ENCODE peak calls at places on chromosomes 2 and 18, in seven cellular contexts. One of them, this sample, is unnamed.

GRCh38 chr2:181364492-181365175 is 92.6 kb upstream of the ITGA4 start:
- DNase-seq in adrenal gland: no peak
- DNase-seq in PC-3: no peak
- DNase-seq in right lobe of liver: no peak
- DNase-seq in IMR-90: no peak
- DNase-seq in neural progenitor cell: no peak
- DNase-seq in CD4-positive, alpha-beta memory T cell: no peak
- DNase-seq in this sample: no peak

GRCh38 chr2:207227749-207228145 is 62.0 kb upstream of the KLF7 start:
- DNase-seq in CD4-positive, alpha-beta memory T cell: no peak
- DNase-seq in neural progenitor cell: no peak
- DNase-seq in PC-3: no peak
- DNase-seq in right lobe of liver: no peak
- DNase-seq in adrenal gland: no peak
- DNase-seq in IMR-90: no peak
- DNase-seq in this sample: no peak

GRCh38 chr2:83003555-83003954 is 1455.5 kb downstream of the SUCLG1 start:
- DNase-seq in IMR-90: no peak
- DNase-seq in CD4-positive, alpha-beta memory T cell: no peak
- DNase-seq in PC-3: no peak
- DNase-seq in neural progenitor cell: no peak
- DNase-seq in right lobe of liver: no peak
- DNase-seq in adrenal gland: no peak
- DNase-seq in this sample: no peak

GRCh38 chr2:81523344-81523743 is 1218.8 kb upstream of the LRRTM1 start:
- DNase-seq in right lobe of liver: no peak
- DNase-seq in IMR-90: no peak
- DNase-seq in adrenal gland: no peak
- DNase-seq in PC-3: no peak
- DNase-seq in neural progenitor cell: no peak
- DNase-seq in CD4-positive, alpha-beta memory T cell: no peak
- DNase-seq in this sample: peak; percentile 53

GRCh38 chr18:13137041-13137938 is 81.3 kb upstream of the LDLRAD4 start:
- DNase-seq in CD4-positive, alpha-beta memory T cell: peak; percentile 46
- DNase-seq in IMR-90: no peak
- DNase-seq in adrenal gland: peak; percentile 25
- DNase-seq in PC-3: no peak
- DNase-seq in neural progenitor cell: peak; percentile 21
- DNase-seq in right lobe of liver: peak; percentile 59
- DNase-seq in this sample: no peak

GRCh38 chr2:118061135-118061955 is 26.9 kb upstream of the INSIG2 start:
- DNase-seq in neural progenitor cell: peak; percentile 50
- DNase-seq in right lobe of liver: no peak
- DNase-seq in PC-3: peak; percentile 78
- DNase-seq in IMR-90: peak; percentile 12
- DNase-seq in adrenal gland: no peak
- DNase-seq in CD4-positive, alpha-beta memory T cell: no peak
- DNase-seq in this sample: peak; percentile 66

GRCh38 chr2:96163768-96164429 is 18.7 kb upstream of the DUSP2 start:
- DNase-seq in right lobe of liver: no peak
- DNase-seq in neural progenitor cell: no peak
- DNase-seq in CD4-positive, alpha-beta memory T cell: peak; percentile 57
- DNase-seq in IMR-90: no peak
- DNase-seq in adrenal gland: no peak
- DNase-seq in PC-3: no peak
- DNase-seq in this sample: no peak

GRCh38 chr2:165903406-165903805 is 50.2 kb downstream of the TTC21B start:
- DNase-seq in right lobe of liver: no peak
- DNase-seq in CD4-positive, alpha-beta memory T cell: no peak
- DNase-seq in PC-3: no peak
- DNase-seq in neural progenitor cell: no peak
- DNase-seq in IMR-90: no peak
- DNase-seq in adrenal gland: no peak
- DNase-seq in this sample: no peak

GRCh38 chr2:23568257-23569190 is 183.5 kb downstream of the KLHL29 start:
- DNase-seq in CD4-positive, alpha-beta memory T cell: no peak
- DNase-seq in PC-3: peak; percentile 4
- DNase-seq in IMR-90: no peak
- DNase-seq in neural progenitor cell: no peak
- DNase-seq in adrenal gland: no peak
- DNase-seq in right lobe of liver: no peak
- DNase-seq in this sample: no peak

GRCh38 chr18:50748243-50749229 is 71.3 kb downstream of the MRO start:
- DNase-seq in PC-3: no peak
- DNase-seq in neural progenitor cell: peak; percentile 82
- DNase-seq in IMR-90: no peak
- DNase-seq in adrenal gland: no peak
- DNase-seq in right lobe of liver: peak; percentile 30
- DNase-seq in CD4-positive, alpha-beta memory T cell: no peak
- DNase-seq in this sample: peak; percentile 91

GRCh38 chr2:198731842-198732421 is 725.8 kb downstream of the SATB2 start:
- DNase-seq in PC-3: no peak
- DNase-seq in IMR-90: no peak
- DNase-seq in right lobe of liver: no peak
- DNase-seq in CD4-positive, alpha-beta memory T cell: no peak
- DNase-seq in neural progenitor cell: no peak
- DNase-seq in adrenal gland: no peak
- DNase-seq in this sample: no peak

GRCh38 chr18:67359868-67360838 is 156.4 kb downstream of the DSEL start:
- DNase-seq in CD4-positive, alpha-beta memory T cell: no peak
- DNase-seq in neural progenitor cell: no peak
- DNase-seq in adrenal gland: peak; percentile 83
- DNase-seq in PC-3: peak; percentile 93
- DNase-seq in right lobe of liver: no peak
- DNase-seq in IMR-90: peak; percentile 96
- DNase-seq in this sample: no peak

GRCh38 chr2:20452551-20452950 is 5.7 kb downstream of the RHOB start:
- DNase-seq in neural progenitor cell: peak; percentile 39
- DNase-seq in CD4-positive, alpha-beta memory T cell: no peak
- DNase-seq in adrenal gland: peak; percentile 53
- DNase-seq in right lobe of liver: peak; percentile 42
- DNase-seq in PC-3: peak; percentile 30
- DNase-seq in IMR-90: peak; percentile 39
- DNase-seq in this sample: peak; percentile 74

DNA sequence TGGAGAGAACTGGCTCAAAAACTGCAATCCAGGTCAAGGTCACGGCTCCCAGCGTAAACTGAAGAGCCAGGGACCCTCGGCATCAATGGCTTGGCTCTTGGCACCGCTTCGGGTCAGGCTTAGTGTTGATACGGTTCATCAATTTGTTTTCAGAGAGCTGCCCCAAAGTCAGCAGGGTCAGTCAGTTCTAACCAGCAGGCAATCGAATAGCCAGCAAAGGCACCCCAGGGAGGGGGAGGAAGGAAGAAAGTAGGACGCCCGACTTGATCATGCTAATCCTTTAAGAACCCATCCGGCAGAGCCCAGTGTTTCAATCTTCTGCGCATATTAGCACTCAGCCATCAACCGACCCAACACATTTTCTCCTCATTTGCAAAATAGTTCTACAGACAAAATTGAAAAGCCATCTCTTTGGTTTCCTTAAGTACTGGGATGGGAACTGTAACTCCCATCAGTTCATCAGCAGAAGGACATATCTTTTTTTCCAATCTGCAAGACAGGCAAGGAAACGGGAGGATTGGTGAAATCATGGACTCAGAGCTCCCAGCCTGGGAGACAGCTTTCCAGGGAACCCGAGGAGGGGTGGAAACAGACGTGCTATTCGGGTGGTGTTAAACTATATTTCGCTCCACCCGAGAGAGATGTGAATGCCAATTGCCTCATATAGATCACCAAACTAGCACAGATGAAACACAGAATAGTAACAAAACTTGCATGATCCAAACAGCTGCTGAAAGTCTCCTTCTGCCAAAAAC is 40.7 kb upstream of the CABLES1 start:
- DNase-seq in IMR-90: no peak
- DNase-seq in CD4-positive, alpha-beta memory T cell: no peak
- DNase-seq in adrenal gland: no peak
- DNase-seq in neural progenitor cell: peak; percentile 68
- DNase-seq in PC-3: no peak
- DNase-seq in right lobe of liver: no peak
- DNase-seq in this sample: peak; percentile 83
- H3K4me3 ChIP-seq in IMR-90: no peak overlapping the region
- H3K4me3 ChIP-seq in CD4-positive, alpha-beta memory T cell: no peak overlapping the region
- H3K4me3 ChIP-seq in adrenal gland: no peak overlapping the region
- H3K4me3 ChIP-seq in neural progenitor cell: no peak overlapping the region
- H3K4me3 ChIP-seq in PC-3: no peak overlapping the region
- H3K4me3 ChIP-seq in right lobe of liver: no peak overlapping the region
- H3K4me3 ChIP-seq in this sample: no peak overlapping the region

GRCh38 chr2:27261241-27261925 is 1.5 kb downstream of the SLC30A3 start:
- DNase-seq in CD4-positive, alpha-beta memory T cell: no peak
- DNase-seq in IMR-90: no peak
- DNase-seq in right lobe of liver: no peak
- DNase-seq in neural progenitor cell: no peak
- DNase-seq in adrenal gland: no peak
- DNase-seq in PC-3: no peak
- DNase-seq in this sample: peak; percentile 38
- H3K4me3 ChIP-seq in CD4-positive, alpha-beta memory T cell: peak overlapping the region; percentile 35
- H3K4me3 ChIP-seq in IMR-90: no peak overlapping the region
- H3K4me3 ChIP-seq in right lobe of liver: no peak overlapping the region
- H3K4me3 ChIP-seq in neural progenitor cell: peak overlapping the region; percentile 58
- H3K4me3 ChIP-seq in adrenal gland: no peak overlapping the region
- H3K4me3 ChIP-seq in PC-3: no peak overlapping the region
- H3K4me3 ChIP-seq in this sample: no peak overlapping the region

DNA sequence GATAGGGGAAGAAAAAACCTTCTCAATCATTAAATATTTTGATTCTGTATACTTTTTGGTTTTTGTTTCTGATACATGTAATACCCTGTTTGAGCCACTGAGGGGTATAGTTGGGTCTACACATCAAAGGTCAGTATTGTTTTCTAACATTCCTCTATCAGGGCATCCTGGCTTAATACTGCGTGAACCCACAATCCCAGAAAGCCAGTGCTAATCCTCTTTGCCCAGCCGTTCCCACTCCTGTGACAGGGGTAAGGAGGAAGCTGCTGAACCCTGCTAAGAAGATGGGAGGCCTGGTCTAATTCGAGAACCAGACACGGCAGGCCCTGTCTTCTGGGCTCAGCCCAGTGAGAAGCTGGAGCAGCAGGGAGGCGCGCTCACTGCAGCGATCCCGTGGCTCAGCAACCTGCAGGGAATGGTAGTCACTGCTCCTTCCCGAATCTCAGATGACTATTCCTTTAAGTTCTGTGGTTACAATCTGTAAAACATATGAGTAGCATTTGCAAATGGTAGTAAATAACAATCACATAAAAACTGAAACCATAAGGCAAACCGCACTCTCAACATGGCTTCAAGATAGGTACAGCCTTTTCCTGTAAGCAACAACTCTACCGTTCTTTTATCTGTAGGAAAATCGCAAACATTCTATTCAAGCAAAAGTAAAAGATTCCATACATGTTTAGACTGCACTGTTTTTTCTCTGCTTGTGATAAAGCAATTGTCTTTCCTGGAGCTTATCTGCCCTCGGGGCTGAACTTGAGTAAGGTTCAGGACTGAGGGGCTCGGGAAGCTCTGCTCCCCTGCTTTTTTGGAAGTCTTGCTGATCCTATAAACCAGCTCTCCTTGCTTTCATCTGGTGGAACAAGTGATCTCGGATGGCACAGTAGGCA is 87.0 kb downstream of the EPB41L3 start:
- DNase-seq in IMR-90: peak; percentile 62
- DNase-seq in right lobe of liver: no peak
- DNase-seq in adrenal gland: peak; percentile 46
- DNase-seq in CD4-positive, alpha-beta memory T cell: peak; percentile 6
- DNase-seq in neural progenitor cell: peak; percentile 81
- DNase-seq in PC-3: no peak
- DNase-seq in this sample: peak; percentile 81
- H3K4me3 ChIP-seq in IMR-90: no peak overlapping the region
- H3K4me3 ChIP-seq in right lobe of liver: no peak overlapping the region
- H3K4me3 ChIP-seq in adrenal gland: no peak overlapping the region
- H3K4me3 ChIP-seq in CD4-positive, alpha-beta memory T cell: peak overlapping the region; percentile 17
- H3K4me3 ChIP-seq in neural progenitor cell: no peak overlapping the region
- H3K4me3 ChIP-seq in PC-3: no peak overlapping the region
- H3K4me3 ChIP-seq in this sample: peak overlapping the region; percentile 32

DNA sequence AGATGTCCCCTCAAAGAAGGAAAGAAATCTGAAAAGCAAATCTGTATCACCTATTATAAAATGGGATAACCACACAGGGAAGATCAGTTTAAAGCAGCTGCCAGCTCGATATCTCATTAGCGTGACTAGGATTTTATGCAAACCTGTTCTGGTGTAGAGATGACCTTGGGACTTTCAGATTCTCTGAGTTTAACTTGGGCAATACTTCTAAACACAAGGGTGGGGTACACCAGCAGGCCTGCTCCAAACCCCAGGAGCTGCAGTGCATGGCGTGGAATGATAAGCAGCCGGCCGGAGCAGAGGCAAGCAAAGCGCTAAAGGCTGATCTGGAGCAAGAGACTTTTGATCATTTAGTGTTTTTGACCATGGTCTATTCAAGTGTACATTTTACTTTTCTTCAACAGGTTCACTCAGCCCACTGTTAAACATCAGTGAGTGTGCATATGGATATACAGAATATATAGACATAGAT is 4.7 kb downstream of the SERTAD2 start:
- DNase-seq in right lobe of liver: no peak
- DNase-seq in CD4-positive, alpha-beta memory T cell: no peak
- DNase-seq in PC-3: no peak
- DNase-seq in IMR-90: no peak
- DNase-seq in adrenal gland: peak; percentile 22
- DNase-seq in neural progenitor cell: no peak
- DNase-seq in this sample: no peak
- H3K4me3 ChIP-seq in right lobe of liver: peak overlapping the region; percentile 22
- H3K4me3 ChIP-seq in CD4-positive, alpha-beta memory T cell: no peak overlapping the region
- H3K4me3 ChIP-seq in PC-3: peak overlapping the region; percentile 54
- H3K4me3 ChIP-seq in IMR-90: no peak overlapping the region
- H3K4me3 ChIP-seq in adrenal gland: no peak overlapping the region
- H3K4me3 ChIP-seq in neural progenitor cell: peak overlapping the region; percentile 4
- H3K4me3 ChIP-seq in this sample: peak overlapping the region; percentile 59

GRCh38 chr2:176997074-176997791 is 215.4 kb upstream of the HNRNPA3 start:
- DNase-seq in IMR-90: peak; percentile 72
- DNase-seq in neural progenitor cell: no peak
- DNase-seq in CD4-positive, alpha-beta memory T cell: peak; percentile 11
- DNase-seq in PC-3: peak; percentile 90
- DNase-seq in right lobe of liver: no peak
- DNase-seq in adrenal gland: peak; percentile 69
- DNase-seq in this sample: no peak
- H3K4me3 ChIP-seq in IMR-90: no peak overlapping the region
- H3K4me3 ChIP-seq in neural progenitor cell: no peak overlapping the region
- H3K4me3 ChIP-seq in CD4-positive, alpha-beta memory T cell: no peak overlapping the region
- H3K4me3 ChIP-seq in PC-3: no peak overlapping the region
- H3K4me3 ChIP-seq in right lobe of liver: no peak overlapping the region
- H3K4me3 ChIP-seq in adrenal gland: no peak overlapping the region
- H3K4me3 ChIP-seq in this sample: no peak overlapping the region

DNA sequence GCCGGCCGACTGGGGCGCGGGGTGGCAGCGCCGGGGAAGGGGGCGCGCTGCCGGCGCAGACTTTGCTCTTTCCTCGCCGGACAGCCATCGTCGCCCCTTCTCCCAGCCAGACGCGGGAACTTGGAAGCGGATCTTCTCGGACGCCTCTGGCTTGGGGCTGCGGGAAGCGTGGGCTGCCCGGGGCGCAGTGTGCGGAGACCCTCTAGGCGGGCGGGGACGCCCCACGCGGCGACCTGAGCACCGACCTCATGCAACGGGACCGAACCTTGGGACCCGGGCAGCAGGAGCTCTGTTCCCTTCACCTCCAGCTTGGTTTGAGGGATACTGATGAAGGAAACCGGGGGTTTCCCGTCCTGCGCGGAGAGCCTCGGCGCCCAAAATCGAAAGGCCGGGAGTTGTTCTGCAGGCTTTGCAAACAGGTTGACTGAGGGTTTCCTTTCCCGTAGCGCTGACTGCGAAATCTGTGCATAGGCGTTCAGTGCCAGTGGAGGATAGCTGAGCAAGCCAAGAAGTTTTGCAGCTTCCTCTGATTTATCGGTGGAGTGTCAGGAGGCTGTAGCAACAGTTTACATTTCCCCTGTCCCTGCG is 485 bp downstream of the THSD7B start:
- DNase-seq in right lobe of liver: no peak
- DNase-seq in adrenal gland: no peak
- DNase-seq in neural progenitor cell: peak; percentile 47
- DNase-seq in PC-3: no peak
- DNase-seq in IMR-90: no peak
- DNase-seq in CD4-positive, alpha-beta memory T cell: no peak
- DNase-seq in this sample: peak; percentile 70
- H3K4me3 ChIP-seq in right lobe of liver: peak overlapping the region; percentile 48
- H3K4me3 ChIP-seq in adrenal gland: no peak overlapping the region
- H3K4me3 ChIP-seq in neural progenitor cell: peak overlapping the region; percentile 59
- H3K4me3 ChIP-seq in PC-3: no peak overlapping the region
- H3K4me3 ChIP-seq in IMR-90: no peak overlapping the region
- H3K4me3 ChIP-seq in CD4-positive, alpha-beta memory T cell: no peak overlapping the region
- H3K4me3 ChIP-seq in this sample: peak overlapping the region; percentile 82

This sample was measured in endodermal cell.